ENCODE peak calls at places on chromosomes 16 and 17, in nine cellular contexts. One of them, this sample, is unnamed. For H3K9me2, the result is how much of the 10 kb centered on the place peaks cover.

GRCh38 chr17:8155341-8156173 is 3.4 kb upstream of the PER1 start:
- DNase-seq in GM23248: no peak
- DNase-seq in OCI-LY7: no peak
- DNase-seq in PC-3: no peak
- DNase-seq in PC-9: no peak
- DNase-seq in GM23338: peak
- DNase-seq in HCT116: no peak
- DNase-seq in hepatocyte: peak
- DNase-seq in SK-N-SH: no peak
- DNase-seq in this sample: no peak

GRCh38 chr16:11240636-11241473 is 15.1 kb downstream of the SOCS1 start:
- DNase-seq in GM23248: no peak
- DNase-seq in OCI-LY7: no peak
- DNase-seq in GM23338: peak
- DNase-seq in SK-N-SH: no peak
- DNase-seq in hepatocyte: no peak
- DNase-seq in PC-3: no peak
- DNase-seq in HCT116: no peak
- DNase-seq in PC-9: no peak
- DNase-seq in this sample: no peak

GRCh38 chr17:14201087-14201486 is 35.6 kb downstream of the CDRT15 start:
- DNase-seq in PC-3: no peak
- DNase-seq in OCI-LY7: no peak
- DNase-seq in GM23338: no peak
- DNase-seq in SK-N-SH: no peak
- DNase-seq in GM23248: peak
- DNase-seq in HCT116: no peak
- DNase-seq in PC-9: no peak
- DNase-seq in hepatocyte: no peak
- DNase-seq in this sample: no peak

GRCh38 chr17:40499551-40500189 is 1.8 kb downstream of the TNS4 start:
- DNase-seq in GM23338: peak
- DNase-seq in HCT116: no peak
- DNase-seq in PC-9: peak
- DNase-seq in GM23248: peak
- DNase-seq in PC-3: peak
- DNase-seq in SK-N-SH: peak
- DNase-seq in OCI-LY7: no peak
- DNase-seq in hepatocyte: peak
- DNase-seq in this sample: no peak

GRCh38 chr16:11264155-11264832 is 4.8 kb downstream of the TNP2 start:
- DNase-seq in hepatocyte: no peak
- DNase-seq in GM23338: no peak
- DNase-seq in PC-3: no peak
- DNase-seq in OCI-LY7: peak
- DNase-seq in SK-N-SH: no peak
- DNase-seq in PC-9: no peak
- DNase-seq in HCT116: no peak
- DNase-seq in GM23248: no peak
- DNase-seq in this sample: no peak

GRCh38 chr17:18999911-19000310 is 4.7 kb downstream of the FAM83G start:
- DNase-seq in PC-3: no peak
- DNase-seq in PC-9: no peak
- DNase-seq in OCI-LY7: no peak
- DNase-seq in SK-N-SH: no peak
- DNase-seq in GM23338: no peak
- DNase-seq in GM23248: no peak
- DNase-seq in hepatocyte: no peak
- DNase-seq in HCT116: no peak
- DNase-seq in this sample: no peak

GRCh38 chr16:3938843-3939624 is 58.5 kb upstream of the CREBBP start:
- DNase-seq in GM23338: peak
- DNase-seq in hepatocyte: peak
- DNase-seq in SK-N-SH: peak
- DNase-seq in GM23248: peak
- DNase-seq in HCT116: no peak
- DNase-seq in PC-9: peak
- DNase-seq in PC-3: peak
- DNase-seq in OCI-LY7: peak
- DNase-seq in this sample: peak

GRCh38 chr17:8226536-8227237 is 16.3 kb upstream of the AURKB start:
- DNase-seq in GM23248: peak
- DNase-seq in PC-3: peak
- DNase-seq in OCI-LY7: no peak
- DNase-seq in hepatocyte: peak
- DNase-seq in SK-N-SH: peak
- DNase-seq in PC-9: no peak
- DNase-seq in HCT116: peak
- DNase-seq in GM23338: peak
- DNase-seq in this sample: peak

GRCh38 chr16:85733839-85734170 is 17.1 kb downstream of the C16orf74 start:
- DNase-seq in hepatocyte: no peak
- DNase-seq in OCI-LY7: no peak
- DNase-seq in GM23248: no peak
- DNase-seq in PC-9: no peak
- DNase-seq in HCT116: no peak
- DNase-seq in GM23338: peak
- DNase-seq in PC-3: no peak
- DNase-seq in SK-N-SH: peak
- DNase-seq in this sample: no peak

GRCh38 chr17:4532860-4533521 is 22.2 kb downstream of the MYBBP1A start:
- DNase-seq in PC-9: no peak
- DNase-seq in PC-3: no peak
- DNase-seq in GM23248: no peak
- DNase-seq in OCI-LY7: no peak
- DNase-seq in HCT116: no peak
- DNase-seq in GM23338: no peak
- DNase-seq in hepatocyte: no peak
- DNase-seq in SK-N-SH: no peak
- DNase-seq in this sample: peak

GRCh38 chr17:45091778-45092425 is 30.8 kb downstream of the NMT1 start:
- DNase-seq in GM23248: peak
- DNase-seq in PC-9: no peak
- DNase-seq in HCT116: no peak
- DNase-seq in SK-N-SH: no peak
- DNase-seq in GM23338: no peak
- DNase-seq in hepatocyte: no peak
- DNase-seq in PC-3: peak
- DNase-seq in OCI-LY7: no peak
- DNase-seq in this sample: no peak

GRCh38 chr16:66265556-66266133 is 100.8 kb upstream of the CDH5 start:
- DNase-seq in HCT116: no peak
- DNase-seq in PC-9: no peak
- DNase-seq in OCI-LY7: no peak
- DNase-seq in GM23248: no peak
- DNase-seq in hepatocyte: peak
- DNase-seq in PC-3: no peak
- DNase-seq in SK-N-SH: no peak
- DNase-seq in GM23338: no peak
- DNase-seq in this sample: no peak

GRCh38 chr16:82368041-82368440 is 198.0 kb upstream of the MPHOSPH6 start:
- DNase-seq in HCT116: peak
- DNase-seq in OCI-LY7: peak
- DNase-seq in PC-3: peak
- DNase-seq in GM23338: peak
- DNase-seq in SK-N-SH: peak
- DNase-seq in GM23248: peak
- DNase-seq in PC-9: no peak
- DNase-seq in hepatocyte: peak
- DNase-seq in this sample: peak

GRCh38 chr17:1498869-1499268 is 6.4 kb upstream of the MYO1C start:
- DNase-seq in GM23248: peak
- DNase-seq in PC-3: no peak
- DNase-seq in hepatocyte: no peak
- DNase-seq in HCT116: no peak
- DNase-seq in SK-N-SH: no peak
- DNase-seq in PC-9: no peak
- DNase-seq in OCI-LY7: no peak
- DNase-seq in GM23338: no peak
- DNase-seq in this sample: no peak

GRCh38 chr17:74151551-74152315 is 51.7 kb upstream of the RPL38 start:
- DNase-seq in GM23338: no peak
- DNase-seq in PC-9: no peak
- DNase-seq in SK-N-SH: no peak
- DNase-seq in HCT116: no peak
- DNase-seq in PC-3: no peak
- DNase-seq in GM23248: no peak
- DNase-seq in OCI-LY7: no peak
- DNase-seq in hepatocyte: no peak
- DNase-seq in this sample: no peak

GRCh38 chr17:63140255-63140654 is 174.2 kb downstream of the TANC2 start:
- DNase-seq in GM23248: peak
- DNase-seq in hepatocyte: no peak
- DNase-seq in HCT116: no peak
- DNase-seq in OCI-LY7: no peak
- DNase-seq in PC-3: peak
- DNase-seq in PC-9: no peak
- DNase-seq in GM23338: no peak
- DNase-seq in SK-N-SH: no peak
- DNase-seq in this sample: no peak

GRCh38 chr16:1610841-1611653 is 825 bp downstream of the IFT140 start:
- DNase-seq in SK-N-SH: no peak
- DNase-seq in HCT116: no peak
- DNase-seq in OCI-LY7: peak
- DNase-seq in PC-9: no peak
- DNase-seq in hepatocyte: no peak
- DNase-seq in GM23338: no peak
- DNase-seq in PC-3: peak
- DNase-seq in GM23248: peak
- DNase-seq in this sample: no peak

GRCh38 chr17:55321507-55322064 is 56.8 kb downstream of the HLF start:
- DNase-seq in HCT116: no peak
- DNase-seq in SK-N-SH: no peak
- DNase-seq in PC-3: no peak
- DNase-seq in OCI-LY7: no peak
- DNase-seq in GM23338: no peak
- DNase-seq in PC-9: no peak
- DNase-seq in GM23248: no peak
- DNase-seq in hepatocyte: no peak
- DNase-seq in this sample: no peak

GRCh38 chr17:64682261-64683181 is 20.4 kb upstream of the SMURF2 start:
- DNase-seq in PC-3: peak
- DNase-seq in GM23338: no peak
- DNase-seq in SK-N-SH: no peak
- DNase-seq in GM23248: peak
- DNase-seq in PC-9: no peak
- DNase-seq in HCT116: no peak
- DNase-seq in OCI-LY7: no peak
- DNase-seq in hepatocyte: no peak
- DNase-seq in this sample: no peak
- H2AFZ ChIP-seq in PC-3: peak
- H2AFZ ChIP-seq in GM23338: peak
- H2AFZ ChIP-seq in SK-N-SH: peak
- H2AFZ ChIP-seq in GM23248: no peak
- H2AFZ ChIP-seq in PC-9: peak
- H2AFZ ChIP-seq in HCT116: peak
- H2AFZ ChIP-seq in OCI-LY7: no peak
- H2AFZ ChIP-seq in hepatocyte: no peak
- H2AFZ ChIP-seq in this sample: no peak

GRCh38 chr16:79593074-79593531 is 7.4 kb downstream of the MAF start:
- DNase-seq in PC-9: no peak
- DNase-seq in HCT116: no peak
- DNase-seq in GM23248: no peak
- DNase-seq in SK-N-SH: no peak
- DNase-seq in PC-3: no peak
- DNase-seq in GM23338: no peak
- DNase-seq in hepatocyte: no peak
- DNase-seq in OCI-LY7: no peak
- DNase-seq in this sample: no peak
- H3K4me2 ChIP-seq in PC-9: no peak
- H3K4me2 ChIP-seq in HCT116: no peak
- H3K4me2 ChIP-seq in GM23248: no peak
- H3K4me2 ChIP-seq in SK-N-SH: no peak
- H3K4me2 ChIP-seq in PC-3: no peak
- H3K4me2 ChIP-seq in GM23338: no peak
- H3K4me2 ChIP-seq in hepatocyte: peak
- H3K4me2 ChIP-seq in OCI-LY7: no peak
- H3K4me2 ChIP-seq in this sample: no peak

GRCh38 chr16:64061621-64062020 is 1060.2 kb downstream of the CDH11 start:
- DNase-seq in OCI-LY7: no peak
- DNase-seq in HCT116: no peak
- DNase-seq in PC-9: no peak
- DNase-seq in SK-N-SH: no peak
- DNase-seq in GM23248: no peak
- DNase-seq in GM23338: no peak
- DNase-seq in PC-3: no peak
- DNase-seq in hepatocyte: no peak
- DNase-seq in this sample: no peak

GRCh38 chr16:64065523-64065922 is 1056.3 kb downstream of the CDH11 start:
- DNase-seq in SK-N-SH: no peak
- DNase-seq in hepatocyte: no peak
- DNase-seq in PC-3: no peak
- DNase-seq in GM23248: no peak
- DNase-seq in HCT116: no peak
- DNase-seq in GM23338: no peak
- DNase-seq in OCI-LY7: no peak
- DNase-seq in PC-9: no peak
- DNase-seq in this sample: no peak
- H3K9me2 ChIP-seq in SK-N-SH: under half
- H3K9me2 ChIP-seq in hepatocyte: under half
- H3K9me2 ChIP-seq in PC-3: under half
- H3K9me2 ChIP-seq in GM23248: under half
- H3K9me2 ChIP-seq in HCT116: under half
- H3K9me2 ChIP-seq in GM23338: under half
- H3K9me2 ChIP-seq in OCI-LY7: under half
- H3K9me2 ChIP-seq in PC-9: under half
- H3K9me2 ChIP-seq in this sample: under half

GRCh38 chr16:55147401-55147800 is 176.6 kb upstream of the IRX6 start:
- DNase-seq in OCI-LY7: no peak
- DNase-seq in GM23338: no peak
- DNase-seq in GM23248: no peak
- DNase-seq in PC-3: no peak
- DNase-seq in HCT116: no peak
- DNase-seq in PC-9: no peak
- DNase-seq in hepatocyte: no peak
- DNase-seq in SK-N-SH: no peak
- DNase-seq in this sample: no peak

GRCh38 chr16:55145771-55146603 is 178.0 kb upstream of the IRX6 start:
- DNase-seq in OCI-LY7: no peak
- DNase-seq in PC-3: no peak
- DNase-seq in GM23338: no peak
- DNase-seq in PC-9: no peak
- DNase-seq in SK-N-SH: no peak
- DNase-seq in GM23248: no peak
- DNase-seq in hepatocyte: no peak
- DNase-seq in HCT116: no peak
- DNase-seq in this sample: no peak

GRCh38 chr16:55146939-55147338 is 177.1 kb upstream of the IRX6 start:
- DNase-seq in hepatocyte: peak
- DNase-seq in SK-N-SH: no peak
- DNase-seq in GM23338: no peak
- DNase-seq in PC-9: no peak
- DNase-seq in PC-3: no peak
- DNase-seq in GM23248: no peak
- DNase-seq in OCI-LY7: no peak
- DNase-seq in HCT116: no peak
- DNase-seq in this sample: no peak

GRCh38 chr16:55142405-55142804 is 181.6 kb upstream of the IRX6 start:
- DNase-seq in SK-N-SH: no peak
- DNase-seq in GM23248: no peak
- DNase-seq in HCT116: no peak
- DNase-seq in GM23338: peak
- DNase-seq in PC-9: no peak
- DNase-seq in OCI-LY7: no peak
- DNase-seq in hepatocyte: no peak
- DNase-seq in PC-3: no peak
- DNase-seq in this sample: no peak

GRCh38 chr16:55144656-55145055 is 179.3 kb upstream of the IRX6 start:
- DNase-seq in PC-3: no peak
- DNase-seq in SK-N-SH: no peak
- DNase-seq in OCI-LY7: no peak
- DNase-seq in HCT116: no peak
- DNase-seq in PC-9: no peak
- DNase-seq in hepatocyte: no peak
- DNase-seq in GM23248: no peak
- DNase-seq in GM23338: no peak
- DNase-seq in this sample: no peak
- H2AFZ ChIP-seq in PC-3: no peak
- H2AFZ ChIP-seq in SK-N-SH: no peak
- H2AFZ ChIP-seq in OCI-LY7: no peak
- H2AFZ ChIP-seq in HCT116: no peak
- H2AFZ ChIP-seq in PC-9: no peak
- H2AFZ ChIP-seq in hepatocyte: no peak
- H2AFZ ChIP-seq in GM23248: no peak
- H2AFZ ChIP-seq in GM23338: no peak
- H2AFZ ChIP-seq in this sample: no peak

This sample was measured in Karpas-422.